ENCODE peak calls at places on chromosomes 2 and 18, in ten cellular contexts. F is astrocyte; R is GM13977; G is right lobe of liver; M is glomerular endothelial cell; O is activated naive CD4-positive, alpha-beta T cell treated with anti-CD3 and anti-CD28 coated beads, Interleukin-2, amount 50 U/mL, for 16 hours; A is fibroblast of lung; C is astrocyte of the spinal cord; Q is 8988T; V is RWPE1. P is an unnamed sample.

GRCh38 chr2:6353669-6354068 is 512.0 kb downstream of the CMPK2 start:
- DNase-seq in F (peak), R (peak), G (no peak), M (no peak), O (no peak), A (no peak), C (no peak), Q (no peak), V (no peak), P (no peak)

GRCh38 chr2:70367722-70368323 is 66.0 kb upstream of the FAM136A start:
- DNase-seq in F (no peak), R (no peak), G (no peak), M (no peak), O (no peak), A (peak), C (peak), Q (no peak), V (peak), P (no peak)

GRCh38 chr2:159783559-159783958 is 14.4 kb downstream of the CD302 start:
- DNase-seq in F (no peak), R (no peak), G (no peak), M (no peak), O (no peak), A (no peak), C (no peak), Q (no peak), V (no peak), P (no peak)

GRCh38 chr18:650428-650858 is 7.0 kb upstream of the TYMS start:
- DNase-seq in F (no peak), R (no peak), G (no peak), M (no peak), O (no peak), A (no peak), C (no peak), Q (no peak), V (no peak), P (no peak)

GRCh38 chr2:191927319-191927867 is 80.5 kb upstream of the CAVIN2 start:
- DNase-seq in F (peak), R (no peak), G (no peak), M (peak), O (no peak), A (peak), C (peak), Q (no peak), V (peak), P (peak)

GRCh38 chr2:200444530-200444929 is 65.3 kb downstream of the KCTD18 start:
- DNase-seq in F (no peak), R (no peak), G (no peak), M (no peak), O (no peak), A (no peak), C (no peak), Q (no peak), V (no peak), P (no peak)

GRCh38 chr2:207896525-207897295 is 127.0 kb upstream of the FZD5 start:
- DNase-seq in F (no peak), R (no peak), G (no peak), M (no peak), O (no peak), A (no peak), C (no peak), Q (no peak), V (peak), P (no peak)

GRCh38 chr2:161017780-161018440 is 142.3 kb upstream of the TANK start:
- DNase-seq in F (no peak), R (no peak), G (no peak), M (no peak), O (no peak), A (peak), C (no peak), Q (no peak), V (no peak), P (no peak)

GRCh38 chr2:134792147-134792546 is 46.3 kb upstream of the ACMSD start:
- DNase-seq in F (no peak), R (no peak), G (no peak), M (no peak), O (no peak), A (no peak), C (no peak), Q (no peak), V (no peak), P (no peak)

GRCh38 chr2:195338856-195339255 is 318.2 kb upstream of the SLC39A10 start:
- DNase-seq in F (no peak), R (no peak), G (no peak), M (no peak), O (no peak), A (no peak), C (no peak), Q (no peak), V (no peak), P (no peak)

GRCh38 chr2:157182834-157183396 is 74.6 kb upstream of the GALNT5 start:
- DNase-seq in F (peak), R (no peak), G (no peak), M (peak), O (no peak), A (peak), C (peak), Q (no peak), V (peak), P (peak)

GRCh38 chr2:160484859-160485520 is 8.6 kb downstream of the RBMS1 start:
- DNase-seq in F (no peak), R (no peak), G (no peak), M (no peak), O (no peak), A (no peak), C (no peak), Q (no peak), V (no peak), P (no peak)

GRCh38 chr2:134359367-134360081 is 105.7 kb downstream of the MGAT5 start:
- DNase-seq in F (peak), R (no peak), G (no peak), M (no peak), O (no peak), A (no peak), C (no peak), Q (no peak), V (no peak), P (no peak)

GRCh38 chr2:235444101-235444597 is 49.7 kb upstream of the AGAP1 start:
- DNase-seq in F (no peak), R (no peak), G (no peak), M (no peak), O (no peak), A (no peak), C (no peak), Q (no peak), V (no peak), P (no peak)

GRCh38 chr2:241564596-241565411 is 6.3 kb downstream of the BOK start:
- DNase-seq in F (no peak), R (no peak), G (peak), M (no peak), O (no peak), A (no peak), C (no peak), Q (no peak), V (no peak), P (no peak)

GRCh38 chr2:118012778-118013177 is 1.1 kb downstream of the CCDC93 start:
- DNase-seq in F (no peak), R (no peak), G (no peak), M (no peak), O (no peak), A (no peak), C (no peak), Q (no peak), V (peak), P (no peak)

GRCh38 chr2:205197468-205198129 is 484.7 kb upstream of the NRP2 start:
- DNase-seq in F (no peak), R (no peak), G (no peak), M (peak), O (no peak), A (no peak), C (no peak), Q (no peak), V (no peak), P (no peak)